ENCODE peak calls at places on chromosomes 13 and 19, in ten cellular contexts. X is tibial nerve, R is A549, M is IMR-90, Y is heart left ventricle, H is body of pancreas, F is suprapubic skin, Q is upper lobe of left lung, W is ovary, B is breast epithelium. P is an unnamed sample.

GRCh38 chr19:1399745-1400144 is 1.6 kb downstream of the GAMT start:
- DNase-seq in X (no peak), Y (no peak), W (no peak), B (no peak), F (no peak), Q (no peak), H (no peak), R (no peak), M (no peak), P (no peak)

GRCh38 chr19:55626350-55626749 is 2.0 kb upstream of the ZNF784 start:
- DNase-seq in B (no peak), F (no peak), H (no peak), R (no peak), W (no peak), Y (no peak), Q (no peak), M (no peak), X (no peak), P (no peak)

GRCh38 chr19:7637374-7638256 is 705 bp downstream of the STXBP2 start:
- DNase-seq in F (no peak), Y (no peak), H (peak), Q (peak), B (no peak), R (peak), M (no peak), X (no peak), W (no peak), P (no peak)

GRCh38 chr19:48501446-48501960 is 10.1 kb downstream of the LMTK3 start:
- DNase-seq in M (no peak), X (no peak), F (no peak), Y (no peak), R (peak), Q (peak), W (peak), H (peak), B (no peak), P (no peak)

GRCh38 chr19:1252818-1253513 is 4.6 kb downstream of the MIDN start:
- DNase-seq in F (peak), R (no peak), B (peak), W (peak), Q (peak), M (peak), H (peak), Y (peak), X (peak), P (no peak)

GRCh38 chr13:74669149-74669548 is 534.9 kb upstream of the KLF12 start:
- DNase-seq in W (no peak), Y (no peak), X (no peak), B (no peak), F (no peak), M (no peak), H (no peak), Q (no peak), R (no peak), P (no peak)

GRCh38 chr19:54817670-54818536 is 1.6 kb downstream of the KIR3DL1 start:
- DNase-seq in X (no peak), Y (no peak), Q (no peak), F (no peak), W (no peak), R (no peak), B (no peak), M (no peak), H (no peak), P (no peak)

GRCh38 chr19:17659996-17660395 is 28.2 kb downstream of the UNC13A start:
- DNase-seq in F (no peak), R (no peak), Q (no peak), Y (no peak), H (no peak), X (no peak), M (no peak), W (peak), B (no peak), P (no peak)

GRCh38 chr13:73168226-73168992 is 109.6 kb downstream of the KLF5 start:
- DNase-seq in H (no peak), R (no peak), B (no peak), M (peak), W (no peak), Y (no peak), X (no peak), Q (no peak), F (no peak), P (no peak)

GRCh38 chr19:8475005-8475404 is 27.4 kb downstream of the PRAM1 start:
- DNase-seq in F (no peak), X (no peak), Q (no peak), M (no peak), B (no peak), H (no peak), W (no peak), R (no peak), Y (no peak), P (no peak)

GRCh38 chr13:91802957-91803356 is 404.5 kb downstream of the GPC5 start:
- DNase-seq in F (no peak), M (no peak), B (no peak), Q (no peak), W (no peak), X (no peak), Y (no peak), H (no peak), R (no peak), P (no peak)

GRCh38 chr13:29065142-29065541 is 245.0 kb downstream of the MTUS2 start:
- DNase-seq in M (no peak), Y (no peak), W (no peak), B (no peak), F (no peak), X (no peak), R (no peak), Q (no peak), H (no peak), P (no peak)

GRCh38 chr19:53912653-53913052 is 3.6 kb downstream of the CACNG7 start:
- DNase-seq in W (no peak), R (no peak), M (no peak), Y (no peak), H (no peak), X (no peak), B (no peak), F (no peak), Q (no peak), P (no peak)

GRCh38 chr13:41546372-41547252 is 89.3 kb downstream of the RGCC start:
- DNase-seq in M (peak), R (no peak), F (no peak), Q (no peak), Y (no peak), X (no peak), H (no peak), W (no peak), B (no peak), P (no peak)

GRCh38 chr19:926595-927043 is 784 bp downstream of the ARID3A start:
- DNase-seq in Y (peak), B (peak), R (no peak), M (no peak), Q (peak), X (no peak), W (peak), F (no peak), H (peak), P (peak)

GRCh38 chr13:60412909-60413616 is 16.0 kb downstream of the TDRD3 start:
- DNase-seq in F (no peak), H (no peak), R (no peak), W (no peak), Y (no peak), X (no peak), Q (no peak), B (no peak), M (no peak), P (no peak)

GRCh38 chr19:46759817-46760333 is 13.6 kb upstream of the STRN4 start:
- DNase-seq in M (peak), H (no peak), B (no peak), F (no peak), Q (no peak), Y (no peak), R (no peak), X (peak), W (no peak), P (no peak)

GRCh38 chr19:32224371-32225244 is 120.8 kb upstream of the ZNF507 start:
- DNase-seq in M (peak), R (peak), F (no peak), B (no peak), H (peak), W (peak), Y (peak), Q (peak), X (peak), P (peak)

GRCh38 chr13:40479196-40479845 is 187.1 kb downstream of the FOXO1 start:
- DNase-seq in B (no peak), H (no peak), R (no peak), F (no peak), W (no peak), Q (no peak), M (no peak), Y (no peak), X (no peak), P (no peak)

GRCh38 chr13:40475617-40476016 is 190.8 kb downstream of the FOXO1 start:
- DNase-seq in X (no peak), H (no peak), W (no peak), B (no peak), R (no peak), Y (no peak), F (no peak), M (no peak), Q (no peak), P (no peak)

GRCh38 chr13:40477623-40478608 is 188.5 kb downstream of the FOXO1 start:
- DNase-seq in B (no peak), R (no peak), Y (peak), H (peak), F (no peak), X (peak), Q (peak), M (no peak), W (no peak), P (no peak)

GRCh38 chr13:40478775-40479174 is 187.7 kb downstream of the FOXO1 start:
- DNase-seq in M (no peak), Y (no peak), Q (no peak), X (no peak), B (no peak), R (no peak), H (no peak), F (no peak), W (no peak), P (no peak)

DNA sequence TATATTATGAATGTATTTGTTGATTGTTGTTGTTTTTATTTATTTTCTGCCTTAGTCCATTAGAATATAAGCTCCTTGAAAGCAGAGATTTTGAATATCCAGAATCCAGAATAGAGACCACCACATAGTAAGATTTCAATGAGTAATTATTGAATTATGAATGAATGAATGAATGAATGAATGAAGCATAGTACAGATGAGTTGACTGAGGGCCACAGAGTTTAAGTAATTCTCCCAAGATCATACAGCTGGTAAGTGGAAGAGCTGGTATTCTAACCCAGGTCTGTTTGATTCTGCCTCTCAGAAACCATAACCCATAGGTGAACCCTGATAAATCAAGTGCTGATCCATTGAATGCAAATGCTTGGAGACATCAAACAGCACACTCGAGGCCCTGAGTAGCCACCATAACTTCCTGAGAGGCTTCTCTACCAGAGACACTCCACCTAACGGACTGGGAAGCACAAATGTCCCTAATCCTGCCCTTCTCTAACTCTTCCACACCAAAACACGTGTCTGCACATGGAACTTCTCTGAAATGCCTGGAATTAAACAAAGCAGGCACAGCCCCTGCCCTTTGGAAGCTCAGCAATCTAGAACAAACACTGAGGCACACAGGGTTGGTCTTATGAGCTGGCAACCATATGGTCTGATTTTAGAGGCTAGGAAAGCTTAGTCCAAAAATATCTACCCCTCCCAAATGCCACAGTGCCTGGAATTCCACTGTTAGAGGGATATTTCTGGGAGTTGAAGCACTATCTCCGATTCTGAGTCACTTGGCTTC is 190.1 kb downstream of the FOXO1 start:
- DNase-seq in H (no peak), R (no peak), F (no peak), W (no peak), Q (no peak), B (no peak), Y (no peak), X (no peak), M (no peak), P (no peak)
- TF ChIP-seq POLR2A in H (no peak), R (no peak), F (no peak), W (no peak), Q (no peak), B (no peak), Y (no peak), X (no peak), M (no peak), P (no peak)

GRCh38 chr19:40221858-40222619 is 3.9 kb upstream of the TTC9B start:
- DNase-seq in X (peak), R (peak), Q (peak), F (peak), Y (peak), H (peak), W (peak), B (peak), M (peak), P (peak)

GRCh38 chr19:40224342-40225148 is 1.9 kb downstream of the CCNP start:
- DNase-seq in H (no peak), X (no peak), M (no peak), R (no peak), W (no peak), F (no peak), B (no peak), Y (no peak), Q (no peak), P (no peak)

GRCh38 chr19:40220674-40221073 is 2.5 kb upstream of the TTC9B start:
- DNase-seq in Y (no peak), Q (no peak), F (no peak), X (no peak), R (no peak), W (no peak), M (no peak), B (no peak), H (no peak), P (no peak)

GRCh38 chr19:40225440-40226305 is 816 bp downstream of the CCNP start:
- DNase-seq in F (no peak), B (no peak), X (no peak), Q (no peak), W (no peak), R (no peak), Y (no peak), M (peak), H (no peak), P (no peak)

DNA sequence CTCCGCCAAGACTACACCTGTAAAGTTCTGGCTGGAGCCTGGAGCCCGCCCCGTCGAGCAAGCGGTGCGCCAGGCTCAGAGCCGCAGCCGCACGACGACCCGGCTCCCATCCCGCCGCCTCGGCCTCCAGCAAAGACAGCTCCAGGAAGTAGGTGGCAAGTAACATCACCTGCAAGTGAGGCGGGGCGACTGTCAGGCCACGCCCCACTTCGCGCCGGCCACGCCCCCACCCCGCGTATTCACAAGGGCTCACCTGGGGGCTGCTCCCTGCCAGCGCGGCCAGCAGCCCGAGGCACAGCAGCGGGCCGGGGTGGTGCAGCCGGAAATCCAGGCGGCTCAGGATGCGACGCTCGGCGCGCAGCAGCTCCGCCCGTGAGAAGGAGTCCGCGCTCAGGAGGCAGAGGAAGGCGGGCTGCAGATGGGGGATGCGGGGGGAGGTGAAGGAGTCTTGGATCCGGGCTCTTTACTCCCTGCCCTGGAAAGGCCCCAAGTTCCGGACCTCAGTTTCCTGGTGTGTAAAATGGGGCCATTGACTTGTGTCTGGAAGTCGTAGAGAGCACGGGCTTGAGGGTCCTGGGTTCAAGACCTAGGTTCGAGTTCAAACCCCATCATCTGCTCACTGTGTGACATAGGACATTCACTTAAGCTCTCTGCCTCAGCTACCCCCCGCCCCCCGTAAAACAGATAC is 3.2 kb downstream of the CCNP start:
- DNase-seq in B (no peak), R (no peak), M (no peak), W (no peak), F (no peak), Q (no peak), Y (no peak), X (no peak), H (no peak), P (no peak)
- TF ChIP-seq POLR2A in B (no peak), R (no peak), M (no peak), W (no peak), F (no peak), Q (no peak), Y (no peak), X (no peak), H (no peak), P (no peak)

DNA sequence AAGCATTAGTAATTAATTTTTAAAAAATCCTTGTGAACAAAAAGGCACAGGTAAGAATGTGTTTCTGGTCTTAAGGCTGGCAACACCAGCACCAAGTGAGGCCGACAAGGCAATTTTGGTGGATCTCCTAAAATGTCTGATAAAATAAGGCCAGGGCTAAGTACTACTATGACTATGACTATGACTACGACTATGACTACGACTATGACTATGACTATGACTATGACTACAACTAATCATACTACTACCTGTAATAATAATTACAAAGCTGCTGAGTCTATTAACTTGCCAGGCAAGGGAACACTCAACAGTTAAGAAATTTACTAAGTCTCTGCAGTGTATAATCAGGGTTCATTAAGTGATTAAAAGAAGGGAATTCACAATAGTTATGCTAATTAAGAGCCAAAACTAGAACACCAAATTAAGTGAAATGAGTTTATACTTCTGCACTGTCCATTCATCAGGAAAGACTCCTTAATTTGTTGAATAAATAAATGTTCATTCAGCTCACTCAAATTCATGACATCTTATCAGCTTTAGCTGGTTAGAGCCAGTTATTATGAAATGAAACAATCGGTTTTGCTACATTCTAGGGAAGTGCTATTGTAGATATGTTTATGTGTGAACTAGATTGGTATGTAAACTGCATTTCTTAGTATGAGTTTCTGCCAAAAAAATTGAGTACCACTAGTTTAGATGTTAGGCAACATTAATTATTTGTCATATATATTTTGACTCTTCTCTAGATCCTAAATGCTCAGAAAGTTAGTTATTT is 1626.2 kb upstream of the PCDH20 start:
- DNase-seq in H (no peak), X (no peak), Y (no peak), R (no peak), B (no peak), F (no peak), Q (no peak), M (peak), W (no peak), P (no peak)
- TF ChIP-seq POLR2A in H (no peak), X (no peak), Y (no peak), R (no peak), B (no peak), F (no peak), Q (no peak), M (no peak), W (no peak), P (no peak)

GRCh38 chr13:32253911-32254399 is 61.2 kb downstream of the ZAR1L start:
- DNase-seq in W (no peak), H (peak), Y (no peak), F (no peak), R (no peak), Q (no peak), B (no peak), M (no peak), X (no peak), P (no peak)

GRCh38 chr13:32254416-32254815 is 60.7 kb downstream of the ZAR1L start:
- DNase-seq in Y (no peak), X (no peak), B (no peak), M (no peak), Q (no peak), H (no peak), R (no peak), F (no peak), W (no peak), P (no peak)

GRCh38 chr13:32254916-32255743 is 60.0 kb downstream of the ZAR1L start:
- DNase-seq in H (no peak), Q (no peak), X (no peak), R (no peak), W (no peak), F (no peak), M (no peak), Y (no peak), B (no peak), P (no peak)

GRCh38 chr13:32256243-32256642 is 58.9 kb downstream of the ZAR1L start:
- DNase-seq in B (no peak), H (no peak), Y (no peak), W (no peak), F (no peak), Q (no peak), R (no peak), M (no peak), X (no peak), P (no peak)

DNA sequence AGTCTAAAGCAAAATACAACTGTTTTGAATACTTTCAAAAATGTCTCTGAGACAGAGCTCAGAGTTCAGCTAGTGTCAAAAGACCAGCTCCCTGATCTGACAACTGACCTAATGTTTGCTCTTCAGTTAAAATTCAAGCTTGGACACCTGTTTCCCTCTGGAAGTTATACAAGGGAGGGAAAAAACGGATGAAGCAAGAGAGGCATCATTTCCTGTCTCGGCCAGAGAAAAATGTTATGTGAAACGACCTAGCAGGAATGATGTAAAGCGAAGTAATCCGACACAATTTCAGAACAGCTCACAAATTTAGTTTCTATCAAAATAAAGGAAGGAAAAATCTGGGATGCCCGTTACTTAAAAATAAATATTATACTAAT is 59.4 kb downstream of the ZAR1L start:
- DNase-seq in F (no peak), B (no peak), W (no peak), X (no peak), Q (no peak), R (no peak), H (no peak), M (peak), Y (no peak), P (no peak)
- TF ChIP-seq POLR2A in F (no peak), B (no peak), W (no peak), X (no peak), Q (no peak), R (no peak), H (no peak), M (no peak), Y (no peak), P (no peak)

DNA sequence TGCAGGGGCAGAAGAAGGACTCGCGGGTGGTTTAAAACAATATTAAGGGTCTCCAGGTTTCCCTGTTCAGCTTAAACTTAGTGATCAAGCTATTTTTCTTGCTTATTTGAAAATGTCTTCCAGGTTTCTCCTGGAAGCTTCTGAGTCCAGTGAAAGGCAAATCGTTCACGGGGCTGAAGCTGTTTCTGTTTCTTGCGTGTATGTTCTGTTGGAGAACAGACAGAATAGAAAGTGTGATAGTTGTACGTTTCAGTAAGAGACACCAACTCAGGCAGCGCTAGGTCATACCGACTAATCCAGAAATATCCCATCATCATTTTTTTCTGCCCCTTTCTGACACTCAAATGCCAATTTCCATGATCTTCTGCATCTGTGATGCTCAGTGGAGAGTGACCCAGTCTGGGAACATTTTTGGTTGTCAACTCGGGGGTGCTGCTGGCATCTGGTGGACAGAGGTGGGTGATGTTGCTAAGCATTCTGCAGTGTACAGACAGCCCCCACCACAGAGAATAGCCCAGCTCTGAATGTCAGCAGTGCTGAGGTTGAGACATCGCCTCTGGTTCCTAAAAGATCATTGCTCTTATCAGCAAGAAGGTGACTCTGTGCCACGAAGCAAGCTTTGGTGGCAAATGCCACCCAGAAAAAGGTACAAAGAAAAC is 4.3 kb downstream of the KLF2 start:
- DNase-seq in Q (peak), R (no peak), X (no peak), F (no peak), W (no peak), B (no peak), Y (peak), H (no peak), M (peak), P (no peak)
- TF ChIP-seq POLR2A in Q (no peak), R (no peak), X (no peak), F (no peak), W (no peak), B (no peak), Y (no peak), H (no peak), M (peak), P (peak)